ENCODE peak calls at places on chromosomes 11 and 22, in five cellular contexts. V, U, F, J and I are unnamed samples.

GRCh38 chr22:30922151-30922611 is 46.4 kb downstream of the MORC2 start:
- DNase-seq in V (peak), U (peak), F (no peak), J (peak), I (peak)

GRCh38 chr22:23696326-23696851 is 5.6 kb downstream of the RGL4 start:
- DNase-seq in V (peak), U (peak), F (no peak), J (peak), I (no peak)

GRCh38 chr11:58771458-58771855 is 39.7 kb upstream of the GLYAT start:
- DNase-seq in V (no peak), U (no peak), F (no peak), J (no peak), I (no peak)

GRCh38 chr11:125348704-125349635 is 147.1 kb downstream of the FEZ1 start:
- DNase-seq in V (peak), U (no peak), F (peak), J (no peak), I (peak)

GRCh38 chr11:110295487-110296225 is 758 bp downstream of the RDX start:
- DNase-seq in V (peak), U (peak), F (no peak), J (peak), I (peak)

GRCh38 chr11:120612363-120613263 is 101.1 kb downstream of the GRIK4 start:
- DNase-seq in V (peak), U (no peak), F (no peak), J (no peak), I (no peak)

GRCh38 chr22:23054531-23055257 is 15.6 kb upstream of the GNAZ start:
- DNase-seq in V (peak), U (peak), F (no peak), J (peak), I (no peak)

GRCh38 chr22:41498322-41498721 is 29.4 kb downstream of the ACO2 start:
- DNase-seq in V (no peak), U (no peak), F (no peak), J (no peak), I (no peak)

GRCh38 chr22:42912049-42912448 is 55.0 kb upstream of the ARFGAP3 start:
- DNase-seq in V (no peak), U (no peak), F (no peak), J (no peak), I (no peak)

GRCh38 chr22:23984430-23984829 is 4.5 kb downstream of the GSTT2 start:
- DNase-seq in V (peak), U (peak), F (no peak), J (no peak), I (no peak)